ENCODE peak calls at places on chromosomes 16 and 17, in four cellular contexts. One of them, this sample, is unnamed.

GRCh38 chr16:48901712-48902374 is 291.9 kb upstream of the N4BP1 start:
- DNase-seq in natural killer cell treated with Interleukin-12 subunit alpha and Interleukin-12 subunit beta and Interleukin-15 and Interleukin-18, amount 100 ng/mL, for 72 hours: no peak
- DNase-seq in right lobe of liver: no peak
- DNase-seq in effector CD4-positive, alpha-beta T cell: no peak
- DNase-seq in this sample: no peak

GRCh38 chr16:82633964-82634600 is 7.3 kb downstream of the CDH13 start:
- DNase-seq in natural killer cell treated with Interleukin-12 subunit alpha and Interleukin-12 subunit beta and Interleukin-15 and Interleukin-18, amount 100 ng/mL, for 72 hours: no peak
- DNase-seq in right lobe of liver: no peak
- DNase-seq in effector CD4-positive, alpha-beta T cell: no peak
- DNase-seq in this sample: no peak

GRCh38 chr17:27549251-27549919 is 81.6 kb upstream of the LGALS9 start:
- DNase-seq in natural killer cell treated with Interleukin-12 subunit alpha and Interleukin-12 subunit beta and Interleukin-15 and Interleukin-18, amount 100 ng/mL, for 72 hours: no peak
- DNase-seq in right lobe of liver: no peak
- DNase-seq in effector CD4-positive, alpha-beta T cell: no peak
- DNase-seq in this sample: no peak

GRCh38 chr17:148757-149156 is 11.4 kb downstream of the SCGB1C2 start:
- DNase-seq in natural killer cell treated with Interleukin-12 subunit alpha and Interleukin-12 subunit beta and Interleukin-15 and Interleukin-18, amount 100 ng/mL, for 72 hours: peak
- DNase-seq in right lobe of liver: no peak
- DNase-seq in effector CD4-positive, alpha-beta T cell: no peak
- DNase-seq in this sample: no peak

GRCh38 chr16:81318711-81319110 is 3.9 kb downstream of the GAN start:
- DNase-seq in natural killer cell treated with Interleukin-12 subunit alpha and Interleukin-12 subunit beta and Interleukin-15 and Interleukin-18, amount 100 ng/mL, for 72 hours: no peak
- DNase-seq in right lobe of liver: no peak
- DNase-seq in effector CD4-positive, alpha-beta T cell: no peak
- DNase-seq in this sample: no peak

GRCh38 chr17:48374650-48375230 is 55.3 kb downstream of the SKAP1 start:
- DNase-seq in natural killer cell treated with Interleukin-12 subunit alpha and Interleukin-12 subunit beta and Interleukin-15 and Interleukin-18, amount 100 ng/mL, for 72 hours: no peak
- DNase-seq in right lobe of liver: no peak
- DNase-seq in effector CD4-positive, alpha-beta T cell: peak
- DNase-seq in this sample: peak

GRCh38 chr17:82599674-82600661 is 48.3 kb downstream of the WDR45B start:
- DNase-seq in natural killer cell treated with Interleukin-12 subunit alpha and Interleukin-12 subunit beta and Interleukin-15 and Interleukin-18, amount 100 ng/mL, for 72 hours: no peak
- DNase-seq in right lobe of liver: no peak
- DNase-seq in effector CD4-positive, alpha-beta T cell: no peak
- DNase-seq in this sample: no peak

GRCh38 chr17:27218719-27219488 is 75.0 kb upstream of the WSB1 start:
- DNase-seq in natural killer cell treated with Interleukin-12 subunit alpha and Interleukin-12 subunit beta and Interleukin-15 and Interleukin-18, amount 100 ng/mL, for 72 hours: no peak
- DNase-seq in right lobe of liver: no peak
- DNase-seq in effector CD4-positive, alpha-beta T cell: no peak
- DNase-seq in this sample: no peak

GRCh38 chr17:29615048-29615385 is 7.7 kb downstream of the CORO6 start:
- DNase-seq in natural killer cell treated with Interleukin-12 subunit alpha and Interleukin-12 subunit beta and Interleukin-15 and Interleukin-18, amount 100 ng/mL, for 72 hours: peak
- DNase-seq in right lobe of liver: no peak
- DNase-seq in effector CD4-positive, alpha-beta T cell: peak
- DNase-seq in this sample: peak

GRCh38 chr16:81376880-81377279 is 62.1 kb downstream of the GAN start:
- DNase-seq in natural killer cell treated with Interleukin-12 subunit alpha and Interleukin-12 subunit beta and Interleukin-15 and Interleukin-18, amount 100 ng/mL, for 72 hours: no peak
- DNase-seq in right lobe of liver: no peak
- DNase-seq in effector CD4-positive, alpha-beta T cell: no peak
- DNase-seq in this sample: no peak

GRCh38 chr17:76135810-76136188 is 5.2 kb downstream of the FOXJ1 start:
- DNase-seq in natural killer cell treated with Interleukin-12 subunit alpha and Interleukin-12 subunit beta and Interleukin-15 and Interleukin-18, amount 100 ng/mL, for 72 hours: peak
- DNase-seq in right lobe of liver: no peak
- DNase-seq in effector CD4-positive, alpha-beta T cell: no peak
- DNase-seq in this sample: no peak

GRCh38 chr17:19310151-19310550 is 52.4 kb downstream of the B9D1 start:
- DNase-seq in natural killer cell treated with Interleukin-12 subunit alpha and Interleukin-12 subunit beta and Interleukin-15 and Interleukin-18, amount 100 ng/mL, for 72 hours: peak
- DNase-seq in right lobe of liver: peak
- DNase-seq in effector CD4-positive, alpha-beta T cell: no peak
- DNase-seq in this sample: no peak

GRCh38 chr16:59192551-59193199 is 458.6 kb upstream of the GOT2 start:
- DNase-seq in natural killer cell treated with Interleukin-12 subunit alpha and Interleukin-12 subunit beta and Interleukin-15 and Interleukin-18, amount 100 ng/mL, for 72 hours: no peak
- DNase-seq in right lobe of liver: no peak
- DNase-seq in effector CD4-positive, alpha-beta T cell: no peak
- DNase-seq in this sample: no peak

GRCh38 chr17:876272-876671 is 94.1 kb downstream of the MRM3 start:
- DNase-seq in natural killer cell treated with Interleukin-12 subunit alpha and Interleukin-12 subunit beta and Interleukin-15 and Interleukin-18, amount 100 ng/mL, for 72 hours: no peak
- DNase-seq in right lobe of liver: no peak
- DNase-seq in effector CD4-positive, alpha-beta T cell: no peak
- DNase-seq in this sample: no peak

GRCh38 chr17:31052187-31052889 is 42.4 kb upstream of the NF1 start:
- DNase-seq in natural killer cell treated with Interleukin-12 subunit alpha and Interleukin-12 subunit beta and Interleukin-15 and Interleukin-18, amount 100 ng/mL, for 72 hours: peak
- DNase-seq in right lobe of liver: peak
- DNase-seq in effector CD4-positive, alpha-beta T cell: no peak
- DNase-seq in this sample: no peak

GRCh38 chr16:10579965-10580918 is at the start of gene EMP2:
- DNase-seq in natural killer cell treated with Interleukin-12 subunit alpha and Interleukin-12 subunit beta and Interleukin-15 and Interleukin-18, amount 100 ng/mL, for 72 hours: no peak
- DNase-seq in right lobe of liver: peak
- DNase-seq in effector CD4-positive, alpha-beta T cell: no peak
- DNase-seq in this sample: peak

GRCh38 chr16:17309510-17309909 is 161.2 kb downstream of the XYLT1 start:
- DNase-seq in natural killer cell treated with Interleukin-12 subunit alpha and Interleukin-12 subunit beta and Interleukin-15 and Interleukin-18, amount 100 ng/mL, for 72 hours: no peak
- DNase-seq in right lobe of liver: no peak
- DNase-seq in effector CD4-positive, alpha-beta T cell: no peak
- DNase-seq in this sample: no peak

GRCh38 chr17:39963826-39964225 is 1.0 kb downstream of the GSDMA start:
- DNase-seq in natural killer cell treated with Interleukin-12 subunit alpha and Interleukin-12 subunit beta and Interleukin-15 and Interleukin-18, amount 100 ng/mL, for 72 hours: no peak
- DNase-seq in right lobe of liver: no peak
- DNase-seq in effector CD4-positive, alpha-beta T cell: peak
- DNase-seq in this sample: peak

GRCh38 chr16:67163164-67163902 is 1.2 kb upstream of the HSF4 start:
- DNase-seq in natural killer cell treated with Interleukin-12 subunit alpha and Interleukin-12 subunit beta and Interleukin-15 and Interleukin-18, amount 100 ng/mL, for 72 hours: no peak
- DNase-seq in right lobe of liver: no peak
- DNase-seq in effector CD4-positive, alpha-beta T cell: no peak
- DNase-seq in this sample: no peak

This sample was measured in small intestine.